ENCODE peak calls at places on chromosomes 3 and 15, in six cellular contexts. F, B, V, W, R and C are unnamed samples.

GRCh38 chr3:52774901-52775864 is 2.2 kb upstream of the ITIH1 start:
- DNase-seq in F (no peak), B (no peak), V (peak), W (no peak), R (peak), C (no peak)

GRCh38 chr3:137766069-137766960 is 2.2 kb downstream of the SOX14 start:
- DNase-seq in F (no peak), B (no peak), V (no peak), W (no peak), R (no peak), C (no peak)

GRCh38 chr3:49133226-49133951 is 539 bp upstream of the LAMB2 start:
- DNase-seq in F (no peak), B (peak), V (peak), W (peak), R (peak), C (peak)

GRCh38 chr3:112407888-112408702 is 75.1 kb downstream of the CD200 start:
- DNase-seq in F (no peak), B (peak), V (no peak), W (no peak), R (no peak), C (no peak)

GRCh38 chr3:184663756-184664155 is 48.1 kb downstream of the MAGEF1 start:
- DNase-seq in F (no peak), B (no peak), V (no peak), W (no peak), R (no peak), C (no peak)

GRCh38 chr15:79017953-79018352 is 72.6 kb downstream of the RASGRF1 start:
- DNase-seq in F (no peak), B (no peak), V (no peak), W (no peak), R (no peak), C (no peak)

GRCh38 chr15:73273181-73274002 is 95.4 kb downstream of the HCN4 start:
- DNase-seq in F (no peak), B (peak), V (peak), W (peak), R (peak), C (peak)

GRCh38 chr15:68635142-68635541 is 56.3 kb downstream of the CORO2B start:
- DNase-seq in F (no peak), B (no peak), V (no peak), W (no peak), R (no peak), C (peak)

GRCh38 chr15:62989366-62990055 is 53.0 kb upstream of the TPM1 start:
- DNase-seq in F (no peak), B (peak), V (no peak), W (no peak), R (no peak), C (no peak)

GRCh38 chr15:42608110-42608531 is 32.7 kb downstream of the STARD9 start:
- DNase-seq in F (no peak), B (no peak), V (no peak), W (no peak), R (no peak), C (no peak)

GRCh38 chr15:67031321-67031720 is 34.1 kb upstream of the SMAD3 start:
- DNase-seq in F (no peak), B (no peak), V (no peak), W (no peak), R (no peak), C (no peak)

GRCh38 chr3:100548053-100548452 is 55.6 kb downstream of the TMEM45A start:
- DNase-seq in F (no peak), B (no peak), V (no peak), W (no peak), R (no peak), C (no peak)

GRCh38 chr3:36969540-36970432 is 23.1 kb downstream of the EPM2AIP1 start:
- DNase-seq in F (no peak), B (peak), V (peak), W (peak), R (peak), C (no peak)

GRCh38 chr3:139302084-139302800 is 41.6 kb upstream of the MRPS22 start:
- DNase-seq in F (no peak), B (peak), V (peak), W (no peak), R (no peak), C (no peak)

GRCh38 chr15:40702077-40702476 is 7.1 kb downstream of the RAD51 start:
- DNase-seq in F (no peak), B (no peak), V (peak), W (peak), R (peak), C (no peak)

GRCh38 chr15:78438595-78439285 is 724 bp downstream of the IREB2 start:
- DNase-seq in F (no peak), B (no peak), V (peak), W (peak), R (peak), C (no peak)

GRCh38 chr3:69357196-69357595 is 28.7 kb downstream of the FRMD4B start:
- DNase-seq in F (no peak), B (no peak), V (peak), W (peak), R (no peak), C (no peak)

GRCh38 chr3:151236316-151236715 is 33.3 kb upstream of the GPR171 start:
- DNase-seq in F (no peak), B (no peak), V (no peak), W (no peak), R (no peak), C (no peak)

GRCh38 chr3:45462522-45463262 is 74.3 kb downstream of the LARS2 start:
- DNase-seq in F (no peak), B (no peak), V (no peak), W (no peak), R (no peak), C (no peak)

GRCh38 chr15:89837134-89837829 is 22.6 kb upstream of the ANPEP start:
- DNase-seq in F (no peak), B (peak), V (no peak), W (no peak), R (no peak), C (no peak)

GRCh38 chr3:106827515-106828213 is 549.6 kb upstream of the CCDC54 start:
- DNase-seq in F (no peak), B (no peak), V (no peak), W (no peak), R (no peak), C (no peak)

GRCh38 chr3:157508461-157508860 is 5.2 kb upstream of the VEPH1 start:
- DNase-seq in F (no peak), B (peak), V (no peak), W (no peak), R (no peak), C (no peak)

GRCh38 chr3:166322394-166322793 is 485.2 kb upstream of the BCHE start:
- DNase-seq in F (no peak), B (no peak), V (no peak), W (no peak), R (no peak), C (no peak)

GRCh38 chr15:101424984-101425383 is 64.5 kb downstream of the PCSK6 start:
- DNase-seq in F (no peak), B (no peak), V (no peak), W (no peak), R (no peak), C (no peak)

GRCh38 chr15:89136084-89136806 is 48.0 kb downstream of the ABHD2 start:
- DNase-seq in F (no peak), B (no peak), V (no peak), W (no peak), R (no peak), C (no peak)

GRCh38 chr15:43541785-43542184 is 24.4 kb downstream of the MAP1A start:
- DNase-seq in F (no peak), B (no peak), V (no peak), W (no peak), R (no peak), C (no peak)

GRCh38 chr3:13280856-13281656 is 139.1 kb downstream of the NUP210 start:
- DNase-seq in F (no peak), B (no peak), V (peak), W (no peak), R (no peak), C (no peak)

GRCh38 chr3:23654571-23654970 is 151.2 kb upstream of the UBE2E1 start:
- DNase-seq in F (no peak), B (no peak), V (no peak), W (no peak), R (no peak), C (no peak)

GRCh38 chr15:85394552-85395333 is 14.3 kb downstream of the AKAP13 start:
- DNase-seq in F (no peak), B (peak), V (no peak), W (no peak), R (no peak), C (no peak)

GRCh38 chr15:38145671-38146111 is 106.9 kb upstream of the SPRED1 start:
- DNase-seq in F (no peak), B (no peak), V (no peak), W (no peak), R (no peak), C (no peak)

GRCh38 chr3:187738400-187739124 is 6.7 kb downstream of the BCL6 start:
- DNase-seq in F (no peak), B (peak), V (peak), W (peak), R (peak), C (peak)